ENCODE peak calls at places on chromosome 19, in five cellular contexts. C, K, O, X and G are unnamed samples.

GRCh38 chr19:33304760-33305647 is 2.7 kb upstream of the CEBPA start:
- DNase-seq in K (peak; percentile 52), C (no peak), O (peak; percentile 60), X (peak; percentile 89), G (peak; percentile 83)

GRCh38 chr19:50478901-50479715 is 2.5 kb upstream of the GARIN5A start:
- DNase-seq in C (no peak), K (no peak), O (no peak), X (peak; percentile 48), G (peak; percentile 63)

GRCh38 chr19:57558525-57558924 is 1.1 kb downstream of the ZNF550 start:
- DNase-seq in X (no peak), K (no peak), C (no peak), O (no peak), G (no peak)

GRCh38 chr19:3983936-3984583 is 1.2 kb downstream of the EEF2 start:
- DNase-seq in X (peak; percentile 92), O (no peak), K (peak; percentile 52), C (no peak), G (peak; percentile 74)

GRCh38 chr19:50668416-50669318 is 19.4 kb downstream of the C19orf81 start:
- DNase-seq in C (no peak), O (no peak), X (no peak), K (no peak), G (no peak)

GRCh38 chr19:18763674-18764590 is 27.2 kb downstream of the COMP start:
- DNase-seq in C (no peak), K (no peak), O (no peak), X (no peak), G (peak; percentile 81)

GRCh38 chr19:2561895-2562294 is 86.0 kb downstream of the GADD45B start:
- DNase-seq in C (no peak), K (no peak), O (no peak), X (peak; percentile 43), G (no peak)

GRCh38 chr19:39407644-39408391 is 1.2 kb downstream of the ZFP36 start:
- DNase-seq in O (peak; percentile 75), X (peak; percentile 77), K (peak; percentile 70), C (peak; percentile 64), G (peak; percentile 85)

GRCh38 chr19:37654118-37654517 is 1.1 kb downstream of the ZFP30 start:
- DNase-seq in K (no peak), C (no peak), X (no peak), O (no peak), G (no peak)

GRCh38 chr19:41792513-41793413 is 3.6 kb upstream of the CEACAM3 start:
- DNase-seq in O (no peak), K (peak; percentile 59), X (no peak), C (no peak), G (peak; percentile 84)

GRCh38 chr19:11191273-11191755 is 6.0 kb downstream of the KANK2 start:
- DNase-seq in O (peak; percentile 88), C (peak; percentile 68), K (peak; percentile 45), X (no peak), G (no peak)

GRCh38 chr19:13121551-13122274 is 3.6 kb downstream of the NACC1 start:
- DNase-seq in X (no peak), K (no peak), O (no peak), C (no peak), G (no peak)

GRCh38 chr19:14167594-14168138 is 31.3 kb upstream of the ASF1B start:
- DNase-seq in K (no peak), O (no peak), C (no peak), X (no peak), G (no peak)

GRCh38 chr19:53466726-53467125 is 807 bp upstream of the ZNF813 start:
- DNase-seq in O (no peak), K (no peak), C (no peak), X (no peak), G (no peak)

GRCh38 chr19:14107581-14108461 is 9.7 kb downstream of the PRKACA start:
- DNase-seq in C (no peak), K (no peak), O (peak; percentile 87), X (no peak), G (no peak)

GRCh38 chr19:33247441-33247819 is 21.8 kb upstream of the SLC7A10 start:
- DNase-seq in K (no peak), X (peak; percentile 92), O (no peak), C (no peak), G (no peak)

GRCh38 chr19:1624458-1624857 is 19.2 kb upstream of the UQCR11 start:
- DNase-seq in C (no peak), X (no peak), K (peak; percentile 46), O (no peak), G (no peak)

GRCh38 chr19:3358919-3359849 is 7.2 kb upstream of the NFIC start:
- DNase-seq in X (peak; percentile 84), O (peak; percentile 81), K (peak; percentile 79), C (peak; percentile 63), G (peak; percentile 89)

GRCh38 chr19:56124578-56124977 is 3.5 kb upstream of the ZNF787 start:
- DNase-seq in C (no peak), K (no peak), X (no peak), O (no peak), G (no peak)

DNA sequence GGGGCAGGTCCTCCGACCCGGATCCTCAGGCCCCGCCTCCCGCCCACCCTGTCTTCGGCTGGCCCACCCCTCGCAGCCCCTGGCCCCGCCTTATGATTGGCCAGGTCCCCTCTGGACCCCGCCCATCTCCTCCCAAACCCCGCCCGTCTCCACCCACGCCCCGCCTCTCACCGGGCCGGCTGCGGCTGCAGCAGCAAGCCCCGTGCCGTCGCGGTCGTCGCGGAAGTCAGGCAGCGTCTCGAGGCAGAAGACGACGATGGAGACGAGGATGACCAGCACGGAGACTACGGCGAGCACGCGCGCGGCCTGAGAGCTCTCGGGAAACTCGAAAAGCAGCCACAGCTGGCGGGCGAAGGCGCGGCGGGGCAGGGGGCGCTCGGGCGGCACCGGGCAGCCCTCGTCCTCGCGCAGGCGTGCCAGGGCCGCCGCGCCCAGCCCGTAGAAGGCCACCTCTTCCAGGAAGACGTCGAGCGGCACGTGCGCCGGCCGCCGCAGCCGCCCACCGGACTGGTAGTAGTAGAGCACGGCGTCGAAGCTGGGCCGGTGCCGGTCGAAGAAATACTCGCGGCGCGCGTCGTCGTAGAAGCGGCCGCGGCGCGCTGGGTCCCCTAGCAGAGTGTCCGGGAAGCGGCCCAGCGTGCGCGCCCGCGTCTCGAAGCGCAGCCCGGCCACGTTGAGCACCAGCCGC is 495 bp downstream of the KCNA7 start:
- DNase-seq in O (no peak), K (no peak), X (no peak), C (no peak), G (peak; percentile 71)
- H3K4me3 ChIP-seq in O (peak overlapping the region; percentile 19), K (no peak overlapping the region), X (no peak overlapping the region), C (no peak overlapping the region), G (no peak overlapping the region)

GRCh38 chr19:6209233-6209632 is 70.5 kb downstream of the MLLT1 start:
- DNase-seq in C (no peak), K (no peak), O (no peak), X (peak; percentile 17), G (peak; percentile 30)
- H3K27me3 ChIP-seq in C (no peaks in the 10 kb centered on the region), K (no peaks in the 10 kb centered on the region), O (no peaks in the 10 kb centered on the region), X (no peaks in the 10 kb centered on the region), G (no peaks in the 10 kb centered on the region)

GRCh38 chr19:40742477-40742876 is 7.8 kb downstream of the ACTMAP start:
- DNase-seq in X (peak; percentile 78), O (no peak), K (no peak), C (no peak), G (no peak)

GRCh38 chr19:40741527-40742390 is 8.5 kb downstream of the ACTMAP start:
- DNase-seq in X (no peak), C (no peak), O (no peak), K (no peak), G (no peak)

GRCh38 chr19:40740747-40741146 is 9.5 kb downstream of the ACTMAP start:
- DNase-seq in K (no peak), X (no peak), C (no peak), O (peak; percentile 84), G (peak; percentile 61)

GRCh38 chr19:40739030-40739839 is 11.0 kb downstream of the ACTMAP start:
- DNase-seq in K (no peak), C (no peak), O (no peak), X (no peak), G (peak; percentile 60)

DNA sequence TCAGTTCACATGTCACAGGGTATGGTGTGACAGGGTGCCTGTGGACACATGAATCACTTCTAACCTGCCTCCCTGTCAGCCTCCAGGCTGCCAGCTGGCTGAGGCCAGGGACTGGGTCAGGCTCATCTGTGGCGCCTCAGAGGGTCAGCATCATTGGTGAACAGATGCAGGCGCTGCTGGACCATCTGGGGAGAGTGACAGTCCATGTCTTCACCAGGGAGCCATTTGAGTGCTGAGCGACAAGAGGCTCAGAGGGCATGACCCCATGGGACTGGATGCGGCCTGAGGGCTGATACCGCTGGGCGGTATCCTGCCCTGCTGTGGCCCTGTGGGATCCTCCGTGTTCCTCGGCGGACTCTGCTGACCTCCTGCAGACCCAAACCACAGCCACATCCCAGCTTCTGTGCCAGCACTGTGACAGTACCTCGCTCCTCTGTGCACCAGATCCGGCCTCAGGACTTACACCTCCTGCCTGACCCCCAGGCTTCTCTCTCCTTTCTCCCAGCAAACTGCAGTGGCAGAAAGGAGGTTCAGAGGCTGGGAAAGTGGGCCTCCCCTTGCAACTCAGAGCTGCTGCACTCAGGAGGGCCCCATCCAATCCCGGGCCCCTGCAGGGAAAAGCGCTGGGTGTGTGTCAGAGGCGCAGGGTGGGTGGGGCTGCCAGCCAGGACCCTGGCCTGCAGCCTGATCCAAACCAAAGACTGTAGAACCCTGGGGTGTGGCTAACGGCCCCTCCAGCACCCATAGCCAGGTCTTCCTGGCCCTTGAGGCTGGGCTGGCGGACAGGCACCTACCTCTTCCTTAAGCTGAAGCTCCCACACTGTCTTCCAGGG is 10.2 kb downstream of the ACTMAP start:
- DNase-seq in X (no peak), O (no peak), C (no peak), K (no peak), G (peak; percentile 59)
- H3K27ac ChIP-seq in X (no peak overlapping the region), O (peak overlapping the region; percentile 66), C (no peak overlapping the region), K (no peak overlapping the region), G (peak overlapping the region; percentile 79)

GRCh38 chr19:51702103-51702753 is 9.1 kb downstream of the SPACA6 start:
- DNase-seq in K (peak; percentile 91), O (peak; percentile 92), C (peak; percentile 88), X (peak; percentile 68), G (peak; percentile 91)

GRCh38 chr19:51701468-51702100 is 8.5 kb downstream of the SPACA6 start:
- DNase-seq in O (peak; percentile 43), C (no peak), K (no peak), X (no peak), G (no peak)

GRCh38 chr19:51703655-51704515 is 10.8 kb downstream of the SPACA6 start:
- DNase-seq in C (peak; percentile 98), X (peak; percentile 95), O (peak; percentile 99), K (peak; percentile 98), G (peak; percentile 99)

GRCh38 chr19:51704601-51705000 is 11.5 kb downstream of the SPACA6 start:
- DNase-seq in X (peak; percentile 50), K (no peak), O (peak; percentile 55), C (no peak), G (no peak)

DNA sequence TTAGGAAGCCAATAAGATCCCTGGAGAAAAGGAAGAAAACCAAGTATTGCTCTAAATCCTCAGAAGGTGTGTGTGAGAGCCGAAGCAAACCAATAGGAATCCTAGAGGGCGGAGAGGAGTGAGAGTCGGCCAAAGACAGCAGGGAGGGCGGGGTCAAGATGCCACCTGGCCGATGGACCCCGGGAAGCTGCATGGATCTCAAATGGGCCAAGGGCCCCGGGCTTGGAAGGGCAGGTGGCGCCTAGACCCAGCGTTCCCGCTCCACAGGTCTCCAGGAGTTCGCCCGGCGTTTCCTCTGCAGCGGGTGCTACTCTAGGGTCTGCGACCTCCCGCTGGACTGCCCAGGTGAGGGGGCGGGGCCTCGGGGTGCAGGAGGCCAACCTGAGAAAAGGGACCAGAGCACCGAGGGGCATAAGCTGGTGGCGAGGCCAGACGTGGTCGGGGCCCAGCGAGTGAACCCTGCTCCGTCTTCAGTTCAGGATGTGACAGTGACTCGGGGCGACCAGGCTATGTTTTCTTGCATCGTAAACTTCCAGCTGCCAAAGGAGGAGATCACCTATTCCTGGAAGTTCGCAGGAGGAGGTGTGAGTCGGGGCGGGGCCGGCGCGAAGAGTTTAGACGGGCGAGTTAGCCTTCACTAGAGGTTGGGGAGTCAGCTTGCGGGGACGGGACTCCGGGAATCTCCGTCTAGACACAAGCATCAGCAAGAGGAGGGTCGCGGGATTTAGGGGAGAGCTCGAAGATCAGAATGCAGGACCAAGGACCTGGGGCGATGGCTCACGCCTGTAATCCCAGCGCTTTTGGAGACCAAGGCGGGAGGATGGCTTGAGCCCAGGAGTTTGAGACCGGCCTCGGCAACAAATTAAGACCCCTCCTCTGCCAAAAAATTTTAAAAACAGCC is 9.9 kb downstream of the SPACA6 start:
- DNase-seq in K (peak; percentile 63), X (peak; percentile 60), O (peak; percentile 73), C (peak; percentile 48), G (peak; percentile 77)
- H3K4me3 ChIP-seq in K (no peak overlapping the region), X (peak overlapping the region; percentile 62), O (peak overlapping the region; percentile 76), C (no peak overlapping the region), G (peak overlapping the region; percentile 84)